ENCODE peak calls at places on chromosomes 16 and 17, in five cellular contexts. One of them, this sample, is unnamed.

GRCh38 chr16:17245727-17246576 is 224.8 kb downstream of the XYLT1 start:
- DNase-seq in stimulated activated CD4-positive, alpha-beta T cell treated with anti-CD3 and anti-CD28 coated beads, Interleukin-1b, Interleukin-23, amount 100 ng/mL, for 24 hours: no peak
- DNase-seq in adrenal gland: no peak
- DNase-seq in PC-3: no peak
- DNase-seq in pons: no peak
- DNase-seq in this sample: no peak

GRCh38 chr17:43860927-43861622 is 14.1 kb downstream of the CD300LG start:
- DNase-seq in adrenal gland: no peak
- DNase-seq in pons: no peak
- DNase-seq in stimulated activated CD4-positive, alpha-beta T cell treated with anti-CD3 and anti-CD28 coated beads, Interleukin-1b, Interleukin-23, amount 100 ng/mL, for 24 hours: no peak
- DNase-seq in PC-3: no peak
- DNase-seq in this sample: peak

GRCh38 chr17:41684050-41684449 is 4.6 kb upstream of the EIF1 start:
- DNase-seq in pons: no peak
- DNase-seq in adrenal gland: no peak
- DNase-seq in PC-3: no peak
- DNase-seq in stimulated activated CD4-positive, alpha-beta T cell treated with anti-CD3 and anti-CD28 coated beads, Interleukin-1b, Interleukin-23, amount 100 ng/mL, for 24 hours: no peak
- DNase-seq in this sample: no peak

GRCh38 chr17:41521574-41522261 is 3.0 kb upstream of the KRT15 start:
- DNase-seq in adrenal gland: no peak
- DNase-seq in PC-3: peak
- DNase-seq in stimulated activated CD4-positive, alpha-beta T cell treated with anti-CD3 and anti-CD28 coated beads, Interleukin-1b, Interleukin-23, amount 100 ng/mL, for 24 hours: no peak
- DNase-seq in pons: no peak
- DNase-seq in this sample: peak

GRCh38 chr16:19666451-19666850 is 51.6 kb downstream of the KNOP1 start:
- DNase-seq in stimulated activated CD4-positive, alpha-beta T cell treated with anti-CD3 and anti-CD28 coated beads, Interleukin-1b, Interleukin-23, amount 100 ng/mL, for 24 hours: no peak
- DNase-seq in PC-3: no peak
- DNase-seq in pons: peak
- DNase-seq in adrenal gland: no peak
- DNase-seq in this sample: no peak

GRCh38 chr16:76946879-76947278 is 244.1 kb upstream of the MON1B start:
- DNase-seq in PC-3: peak
- DNase-seq in adrenal gland: peak
- DNase-seq in stimulated activated CD4-positive, alpha-beta T cell treated with anti-CD3 and anti-CD28 coated beads, Interleukin-1b, Interleukin-23, amount 100 ng/mL, for 24 hours: no peak
- DNase-seq in pons: no peak
- DNase-seq in this sample: no peak

GRCh38 chr17:34252138-34252889 is 2.8 kb upstream of the CCL2 start:
- DNase-seq in pons: peak
- DNase-seq in stimulated activated CD4-positive, alpha-beta T cell treated with anti-CD3 and anti-CD28 coated beads, Interleukin-1b, Interleukin-23, amount 100 ng/mL, for 24 hours: no peak
- DNase-seq in adrenal gland: peak
- DNase-seq in PC-3: no peak
- DNase-seq in this sample: no peak

GRCh38 chr17:75832164-75832651 is 12.0 kb downstream of the UNC13D start:
- DNase-seq in pons: no peak
- DNase-seq in adrenal gland: peak
- DNase-seq in stimulated activated CD4-positive, alpha-beta T cell treated with anti-CD3 and anti-CD28 coated beads, Interleukin-1b, Interleukin-23, amount 100 ng/mL, for 24 hours: no peak
- DNase-seq in PC-3: peak
- DNase-seq in this sample: no peak

GRCh38 chr16:2963074-2963610 is 933 bp upstream of the KREMEN2 start:
- DNase-seq in PC-3: no peak
- DNase-seq in pons: no peak
- DNase-seq in stimulated activated CD4-positive, alpha-beta T cell treated with anti-CD3 and anti-CD28 coated beads, Interleukin-1b, Interleukin-23, amount 100 ng/mL, for 24 hours: no peak
- DNase-seq in adrenal gland: peak
- DNase-seq in this sample: peak

GRCh38 chr17:76562734-76563148 is 22.9 kb downstream of the PRCD start:
- DNase-seq in pons: no peak
- DNase-seq in adrenal gland: peak
- DNase-seq in PC-3: peak
- DNase-seq in stimulated activated CD4-positive, alpha-beta T cell treated with anti-CD3 and anti-CD28 coated beads, Interleukin-1b, Interleukin-23, amount 100 ng/mL, for 24 hours: no peak
- DNase-seq in this sample: no peak

GRCh38 chr16:68090109-68090508 is 4.9 kb downstream of the NFATC3 start:
- DNase-seq in stimulated activated CD4-positive, alpha-beta T cell treated with anti-CD3 and anti-CD28 coated beads, Interleukin-1b, Interleukin-23, amount 100 ng/mL, for 24 hours: no peak
- DNase-seq in pons: no peak
- DNase-seq in adrenal gland: no peak
- DNase-seq in PC-3: no peak
- DNase-seq in this sample: no peak

GRCh38 chr17:910503-911194 is 68.9 kb downstream of the NXN start:
- DNase-seq in stimulated activated CD4-positive, alpha-beta T cell treated with anti-CD3 and anti-CD28 coated beads, Interleukin-1b, Interleukin-23, amount 100 ng/mL, for 24 hours: no peak
- DNase-seq in pons: no peak
- DNase-seq in PC-3: no peak
- DNase-seq in adrenal gland: no peak
- DNase-seq in this sample: peak

This sample was measured in H7.